ENCODE peak calls at places on chromosome 5, in five cellular contexts. B is colonic mucosa, A is mesothelial cell of epicardium, L is fibroblast of lung, W is mammary epithelial cell. D is an unnamed sample.

GRCh38 chr5:96663608-96664007 is 1.4 kb downstream of the CAST start:
- DNase-seq in A (no peak), W (no peak), L (no peak), B (no peak), D (peak; percentile 94)

GRCh38 chr5:3377831-3378230 is 217.8 kb upstream of the IRX1 start:
- DNase-seq in L (no peak), A (peak; percentile 35), W (no peak), B (no peak), D (no peak)

GRCh38 chr5:179596421-179596820 is 27.1 kb downstream of the HNRNPH1 start:
- DNase-seq in L (no peak), W (no peak), A (no peak), B (no peak), D (no peak)

GRCh38 chr5:4661326-4661725 is 478.8 kb upstream of the ADAMTS16 start:
- DNase-seq in L (no peak), A (no peak), W (no peak), B (no peak), D (no peak)

GRCh38 chr5:40359093-40359492 is 320.6 kb upstream of the PTGER4 start:
- DNase-seq in W (no peak), L (no peak), A (no peak), B (no peak), D (no peak)

GRCh38 chr5:148374693-148375360 is 8.9 kb upstream of the FBXO38 start:
- DNase-seq in L (peak; percentile 48), A (peak; percentile 39), B (peak; percentile 52), W (peak; percentile 67), D (peak; percentile 37)

GRCh38 chr5:43772601-43773031 is 169.6 kb downstream of the NNT start:
- DNase-seq in A (no peak), B (no peak), W (peak; percentile 62), L (peak; percentile 66), D (peak; percentile 27)

GRCh38 chr5:179819296-179820126 is 1.2 kb upstream of the SQSTM1 start:
- DNase-seq in A (peak; percentile 62), W (peak; percentile 52), L (peak; percentile 75), B (peak; percentile 67), D (no peak)

GRCh38 chr5:168176941-168177340 is 114.5 kb upstream of the WWC1 start:
- DNase-seq in A (no peak), B (no peak), W (no peak), L (no peak), D (no peak)

GRCh38 chr5:32753051-32753450 is 41.9 kb downstream of the NPR3 start:
- DNase-seq in A (no peak), B (no peak), W (peak; percentile 34), L (peak; percentile 66), D (no peak)

GRCh38 chr5:154228696-154229095 is 38.2 kb downstream of the GALNT10 start:
- DNase-seq in A (no peak), B (no peak), L (no peak), W (no peak), D (no peak)

GRCh38 chr5:57332350-57332749 is 150.3 kb downstream of the ACTBL2 start:
- DNase-seq in L (peak; percentile 61), W (no peak), B (no peak), A (no peak), D (no peak)

GRCh38 chr5:166358127-166358840 is 1933.2 kb upstream of the WWC1 start:
- DNase-seq in W (no peak), A (no peak), B (no peak), L (no peak), D (no peak)

GRCh38 chr5:154850255-154851062 is at the start of gene FAXDC2:
- DNase-seq in B (peak; percentile 60), A (peak; percentile 73), W (peak; percentile 51), L (peak; percentile 86), D (no peak)

GRCh38 chr5:74167206-74167929 is 473.2 kb downstream of the ENC1 start:
- DNase-seq in A (no peak), B (no peak), W (peak; percentile 77), L (peak; percentile 95), D (peak; percentile 82)

GRCh38 chr5:60563696-60564324 is 136.2 kb downstream of the DEPDC1B start:
- DNase-seq in W (no peak), L (no peak), B (no peak), A (no peak), D (no peak)

GRCh38 chr5:7927466-7928375 is 58.8 kb downstream of the MTRR start:
- DNase-seq in L (peak; percentile 39), W (peak; percentile 33), B (peak; percentile 71), A (peak; percentile 61), D (peak; percentile 28)

GRCh38 chr5:97979740-97980139 is 793.7 kb upstream of the RGMB start:
- DNase-seq in A (no peak), L (peak; percentile 14), B (no peak), W (no peak), D (no peak)

GRCh38 chr5:95966005-95966404 is 4.4 kb upstream of the ELL2 start:
- DNase-seq in B (no peak), L (no peak), A (no peak), W (no peak), D (no peak)

GRCh38 chr5:108681079-108681921 is 66.4 kb upstream of the FER start:
- DNase-seq in B (peak; percentile 53), L (peak; percentile 60), A (no peak), W (peak; percentile 56), D (peak; percentile 44)

GRCh38 chr5:14595189-14595588 is 13.6 kb downstream of the OTULINL start:
- DNase-seq in A (no peak), L (no peak), B (no peak), W (no peak), D (no peak)

GRCh38 chr5:159913048-159913447 is 3.2 kb upstream of the ADRA1B start:
- DNase-seq in L (peak; percentile 83), A (no peak), B (no peak), W (peak; percentile 92), D (no peak)

GRCh38 chr5:154430961-154431630 is 14.7 kb upstream of the SAP30L start:
- DNase-seq in W (no peak), B (no peak), L (no peak), A (no peak), D (no peak)

GRCh38 chr5:1793301-1793740 is 6.3 kb downstream of the MRPL36 start:
- DNase-seq in B (no peak), L (peak; percentile 53), W (no peak), A (no peak), D (no peak)

GRCh38 chr5:68041293-68041692 is 174.3 kb upstream of the PIK3R1 start:
- DNase-seq in B (no peak), W (no peak), A (no peak), L (no peak), D (no peak)

GRCh38 chr5:130166839-130167490 is 262.7 kb downstream of the CHSY3 start:
- DNase-seq in W (no peak), B (no peak), A (no peak), L (no peak), D (no peak)

GRCh38 chr5:23631283-23632045 is 124.1 kb downstream of the PRDM9 start:
- DNase-seq in A (no peak), W (peak; percentile 79), L (peak; percentile 4), B (no peak), D (no peak)

GRCh38 chr5:39503148-39503547 is 78.4 kb upstream of the DAB2 start:
- DNase-seq in W (no peak), L (peak; percentile 48), A (no peak), B (peak; percentile 45), D (no peak)

GRCh38 chr5:146699729-146700430 is 178.7 kb downstream of the PPP2R2B start:
- DNase-seq in A (no peak), W (no peak), B (no peak), L (no peak), D (no peak)

GRCh38 chr5:175467983-175468698 is 10.2 kb upstream of the SFXN1 start:
- DNase-seq in L (no peak), B (no peak), A (no peak), W (no peak), D (no peak)

GRCh38 chr5:68225188-68225910 is 9.8 kb downstream of the PIK3R1 start:
- DNase-seq in W (peak; percentile 87), L (peak; percentile 86), A (no peak), B (peak; percentile 69), D (no peak)

GRCh38 chr5:127280494-127281220 is 9.9 kb upstream of the MEGF10 start:
- DNase-seq in W (no peak), A (no peak), L (no peak), B (no peak), D (no peak)

GRCh38 chr5:474826-475661 is 32.1 kb downstream of the EXOC3 start:
- DNase-seq in A (no peak), W (peak; percentile 5), L (peak; percentile 3), B (no peak), D (no peak)

GRCh38 chr5:75050415-75050814 is 1.9 kb downstream of the GCNT4 start:
- DNase-seq in L (no peak), W (no peak), B (peak; percentile 27), A (no peak), D (no peak)

GRCh38 chr5:72812483-72812882 is 4.0 kb upstream of the TNPO1 start:
- DNase-seq in W (no peak), A (no peak), L (no peak), B (no peak), D (no peak)

GRCh38 chr5:88820581-88820980 is 62.4 kb downstream of the MEF2C start:
- DNase-seq in L (no peak), A (no peak), B (no peak), W (no peak), D (no peak)

GRCh38 chr5:180323929-180324632 is 29.1 kb downstream of the GFPT2 start:
- DNase-seq in B (no peak), A (no peak), W (peak; percentile 35), L (peak; percentile 82), D (no peak)

GRCh38 chr5:37875051-37875787 is 35.4 kb upstream of the GDNF start:
- DNase-seq in L (peak; percentile 81), W (peak; percentile 81), B (no peak), A (no peak), D (no peak)
- TF ChIP-seq CTCF in L (no peak), W (no peak), B (no peak), A (no peak), D (no peak)

GRCh38 chr5:36728697-36729543 is 122.5 kb downstream of the SLC1A3 start:
- DNase-seq in L (peak; percentile 56), A (no peak), B (no peak), W (peak; percentile 40), D (no peak)
- TF ChIP-seq CTCF in L (peak; percentile 68), A (peak; percentile 74), B (peak; percentile 81), W (peak; percentile 67), D (peak; percentile 68)

GRCh38 chr5:164784230-164784629 is 1278.8 kb downstream of the MAT2B start:
- DNase-seq in L (no peak), A (no peak), B (no peak), W (no peak), D (no peak)
- TF ChIP-seq CTCF in L (no peak), A (no peak), B (no peak), W (no peak), D (no peak)

DNA sequence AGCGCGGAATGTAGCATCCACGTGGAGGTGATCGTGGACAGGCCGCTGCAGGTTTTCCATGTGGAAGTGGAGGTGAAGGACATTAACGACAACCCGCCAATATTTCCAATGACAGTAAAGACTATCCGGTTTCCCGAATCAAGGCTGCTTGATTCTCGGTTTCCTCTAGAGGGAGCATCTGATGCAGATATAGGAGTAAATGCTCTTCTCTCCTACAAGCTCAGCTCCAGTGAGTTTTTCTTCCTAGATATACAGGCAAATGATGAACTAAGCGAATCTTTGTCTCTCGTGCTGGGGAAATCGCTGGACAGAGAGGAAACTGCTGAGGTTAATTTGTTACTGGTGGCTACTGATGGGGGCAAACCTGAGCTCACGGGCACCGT is 598 bp downstream of the PCDHA2 start:
- DNase-seq in L (no peak), A (no peak), W (no peak), B (no peak), D (no peak)
- TF ChIP-seq CTCF in L (no peak), A (no peak), W (peak; percentile 5), B (no peak), D (peak; percentile 42)